ENCODE peak calls at places on chromosomes 1 and 21, in nine cellular contexts. D is DMS 273 treated with DMSO at 0.1 percent for 48 hours, X is GM10248, L is fibroblast of mammary gland, A is NCI-H748 treated with DMSO at 0.1 percent for 48 hours, K is SW480, G is GM20000, J is mesendoderm, F is A549. C is an unnamed sample.
A peak's percentile ranks its signal among the peaks of the same experiment; 100 is the strongest.

GRCh38 chr1:201022824-201023516 is 544 bp downstream of the KIF21B start:
- DNase-seq in D (no peak), X (no peak), L (no peak), A (no peak), K (no peak), G (no peak), J (no peak), F (no peak), C (no peak)

GRCh38 chr1:214124281-214124805 is 136.6 kb downstream of the PROX1 start:
- DNase-seq in D (no peak), X (no peak), L (no peak), A (no peak), K (no peak), G (no peak), J (no peak), F (no peak), C (no peak)

GRCh38 chr1:147750618-147751217 is 9.7 kb downstream of the GJA5 start:
- DNase-seq in D (no peak), X (no peak), L (no peak), A (no peak), K (no peak), G (no peak), J (peak; percentile 23), F (no peak), C (no peak)

GRCh38 chr1:51284487-51284954 is 45.8 kb downstream of the TTC39A start:
- DNase-seq in D (peak; percentile 91), X (no peak), L (no peak), A (no peak), K (peak; percentile 67), G (peak; percentile 57), J (no peak), F (peak; percentile 19), C (no peak)

GRCh38 chr1:93033785-93034184 is 45.3 kb upstream of the MTF2 start:
- DNase-seq in D (no peak), X (peak; percentile 70), L (no peak), A (no peak), K (no peak), G (peak; percentile 52), J (no peak), F (no peak), C (no peak)

GRCh38 chr1:172109357-172109756 is 268.1 kb downstream of the DNM3 start:
- DNase-seq in D (no peak), X (no peak), L (peak; percentile 64), A (no peak), K (no peak), G (no peak), J (no peak), F (no peak), C (no peak)

GRCh38 chr1:156247460-156248322 is at the start of gene PAQR6:
- DNase-seq in D (no peak), X (no peak), L (no peak), A (no peak), K (peak; percentile 51), G (no peak), J (no peak), F (no peak), C (no peak)

GRCh38 chr21:20591294-20591693 is 406.9 kb upstream of the NCAM2 start:
- DNase-seq in D (no peak), X (no peak), L (no peak), A (no peak), K (no peak), G (no peak), J (peak; percentile 10), F (no peak), C (no peak)

GRCh38 chr1:8563944-8564537 is 246.1 kb downstream of the SLC45A1 start:
- DNase-seq in D (no peak), X (no peak), L (no peak), A (no peak), K (peak; percentile 94), G (no peak), J (peak; percentile 88), F (no peak), C (no peak)

GRCh38 chr1:98210064-98210463 is 289.2 kb upstream of the DPYD start:
- DNase-seq in D (no peak), X (no peak), L (peak; percentile 58), A (no peak), K (peak; percentile 3), G (no peak), J (peak; percentile 77), F (peak; percentile 81), C (no peak)

GRCh38 chr1:108568589-108568988 is 8.7 kb downstream of the EEIG2 start:
- DNase-seq in D (no peak), X (no peak), L (no peak), A (no peak), K (no peak), G (no peak), J (no peak), F (no peak), C (no peak)

GRCh38 chr1:9671377-9672140 is 20.0 kb downstream of the PIK3CD start:
- DNase-seq in D (no peak), X (no peak), L (peak; percentile 38), A (no peak), K (peak; percentile 95), G (no peak), J (no peak), F (peak; percentile 69), C (no peak)

GRCh38 chr1:206792939-206793607 is 20.8 kb upstream of the IL10 start:
- DNase-seq in D (no peak), X (peak; percentile 67), L (peak; percentile 23), A (no peak), K (no peak), G (peak; percentile 54), J (no peak), F (no peak), C (no peak)

GRCh38 chr1:160346953-160347352 is 3.8 kb downstream of the NCSTN start:
- DNase-seq in D (no peak), X (peak; percentile 69), L (no peak), A (no peak), K (no peak), G (peak; percentile 56), J (no peak), F (no peak), C (no peak)

GRCh38 chr1:245583575-245584330 is 429.0 kb downstream of the KIF26B start:
- DNase-seq in D (no peak), X (no peak), L (peak; percentile 24), A (no peak), K (no peak), G (no peak), J (no peak), F (peak; percentile 26), C (no peak)

GRCh38 chr1:156689035-156689959 is 12.1 kb upstream of the NES start:
- DNase-seq in D (peak; percentile 62), X (peak; percentile 87), L (peak; percentile 88), A (peak; percentile 66), K (peak; percentile 80), G (peak; percentile 84), J (peak; percentile 93), F (peak; percentile 86), C (peak; percentile 22)

GRCh38 chr1:156319664-156320063 is 18.4 kb downstream of the CCT3 start:
- DNase-seq in D (no peak), X (peak; percentile 35), L (peak; percentile 35), A (no peak), K (peak; percentile 46), G (peak; percentile 29), J (peak; percentile 22), F (peak; percentile 33), C (no peak)

GRCh38 chr1:201503397-201504176 is 3.3 kb downstream of the CSRP1 start:
- DNase-seq in D (no peak), X (no peak), L (peak; percentile 98), A (no peak), K (no peak), G (no peak), J (peak; percentile 93), F (peak; percentile 93), C (no peak)

GRCh38 chr1:11842154-11843041 is 5.2 kb downstream of the NPPA start:
- DNase-seq in D (no peak), X (peak; percentile 45), L (no peak), A (no peak), K (no peak), G (peak; percentile 49), J (no peak), F (no peak), C (no peak)

GRCh38 chr1:203607169-203607873 is 19.3 kb upstream of the ATP2B4 start:
- DNase-seq in D (no peak), X (no peak), L (peak; percentile 94), A (no peak), K (peak; percentile 50), G (peak; percentile 32), J (no peak), F (peak; percentile 70), C (no peak)

GRCh38 chr1:64516301-64516700 is 46.4 kb downstream of the CACHD1 start:
- DNase-seq in D (no peak), X (no peak), L (peak; percentile 38), A (no peak), K (no peak), G (no peak), J (no peak), F (no peak), C (no peak)

GRCh38 chr1:44576456-44577150 is 97.7 kb downstream of the TMEM53 start:
- DNase-seq in D (no peak), X (no peak), L (no peak), A (no peak), K (no peak), G (no peak), J (no peak), F (no peak), C (no peak)

GRCh38 chr1:92749024-92749634 is 35.8 kb downstream of the EVI5 start:
- DNase-seq in D (peak; percentile 56), X (peak; percentile 68), L (peak; percentile 80), A (peak; percentile 27), K (peak; percentile 68), G (peak; percentile 61), J (peak; percentile 76), F (peak; percentile 70), C (peak; percentile 33)

GRCh38 chr1:50633465-50633864 is 210.2 kb upstream of the DMRTA2 start:
- DNase-seq in D (no peak), X (no peak), L (no peak), A (peak; percentile 97), K (no peak), G (no peak), J (peak; percentile 35), F (no peak), C (no peak)

GRCh38 chr21:15063821-15064575 is 802 bp downstream of the NRIP1 start:
- DNase-seq in D (no peak), X (no peak), L (no peak), A (no peak), K (peak; percentile 55), G (no peak), J (peak; percentile 67), F (no peak), C (no peak)

GRCh38 chr1:108831225-108831624 is 25.7 kb downstream of the AKNAD1 start:
- DNase-seq in D (no peak), X (no peak), L (peak; percentile 92), A (no peak), K (peak; percentile 49), G (no peak), J (no peak), F (peak; percentile 34), C (no peak)

GRCh38 chr1:84998642-84999280 is 1.8 kb upstream of the MCOLN2 start:
- DNase-seq in D (no peak), X (no peak), L (no peak), A (no peak), K (peak; percentile 9), G (peak; percentile 37), J (peak; percentile 7), F (no peak), C (no peak)

GRCh38 chr1:162740755-162741154 is 49.7 kb upstream of the HSD17B7 start:
- DNase-seq in D (no peak), X (no peak), L (no peak), A (no peak), K (no peak), G (no peak), J (no peak), F (no peak), C (no peak)

GRCh38 chr1:85203573-85204169 is 2.9 kb upstream of the SYDE2 start:
- DNase-seq in D (no peak), X (no peak), L (no peak), A (no peak), K (no peak), G (no peak), J (no peak), F (no peak), C (no peak)

GRCh38 chr1:21919520-21919919 is 17.6 kb downstream of the HSPG2 start:
- DNase-seq in D (no peak), X (no peak), L (peak; percentile 81), A (no peak), K (no peak), G (no peak), J (no peak), F (peak; percentile 56), C (no peak)

GRCh38 chr1:33577663-33578062 is 105.2 kb downstream of the ZSCAN20 start:
- DNase-seq in D (no peak), X (no peak), L (no peak), A (no peak), K (no peak), G (no peak), J (no peak), F (no peak), C (no peak)

C was measured in NCI-H524 treated with DMSO at 0.1 percent for 48 hours.